ENCODE peak calls at places on chromosome 22, in five cellular contexts. W, J, X, P and T are unnamed samples.

GRCh38 chr22:49111085-49111484 is 716.6 kb downstream of the BRD1 start:
- DNase-seq in W (no peak), X (no peak), P (no peak), J (no peak), T (no peak)

GRCh38 chr22:26484360-26484706 is 656 bp downstream of the SRRD start:
- DNase-seq in W (no peak), P (no peak), X (no peak), J (no peak), T (no peak)

GRCh38 chr22:30285846-30286200 is 3.5 kb downstream of the CASTOR1 start:
- DNase-seq in W (no peak), J (no peak), P (no peak), X (no peak), T (no peak)

GRCh38 chr22:37260939-37261338 is 16.9 kb upstream of the RAC2 start:
- DNase-seq in J (peak), X (peak), P (no peak), W (peak), T (peak)

GRCh38 chr22:45468872-45469572 is 33.7 kb upstream of the FBLN1 start:
- DNase-seq in P (no peak), W (peak), X (no peak), J (no peak), T (no peak)

GRCh38 chr22:49435596-49435995 is 392.1 kb downstream of the BRD1 start:
- DNase-seq in J (no peak), P (no peak), X (no peak), W (no peak), T (no peak)

GRCh38 chr22:23153994-23154393 is 8.7 kb downstream of the RAB36 start:
- DNase-seq in P (no peak), X (no peak), W (no peak), J (no peak), T (no peak)

GRCh38 chr22:25509391-25509791 is 55.1 kb upstream of the GRK3 start:
- DNase-seq in W (no peak), J (no peak), X (no peak), P (no peak), T (no peak)

GRCh38 chr22:47163876-47164513 is 401.5 kb downstream of the TBC1D22A start:
- DNase-seq in P (no peak), J (no peak), X (peak), W (no peak), T (no peak)

GRCh38 chr22:36465232-36466021 is 16.0 kb downstream of the TXN2 start:
- DNase-seq in W (peak), P (no peak), J (no peak), X (peak), T (no peak)

GRCh38 chr22:11627436-11627797 is 3900.6 kb upstream of the OR11H1 start:
- DNase-seq in W (no peak), P (no peak), J (no peak), X (no peak), T (no peak)

GRCh38 chr22:40020956-40021355 is 26.2 kb downstream of the FAM83F start:
- DNase-seq in J (no peak), X (no peak), P (no peak), W (no peak), T (no peak)

GRCh38 chr22:46679711-46680269 is 58.3 kb downstream of the CERK start:
- DNase-seq in J (no peak), X (no peak), P (no peak), W (peak), T (no peak)

GRCh38 chr22:39556970-39557811 is 13.4 kb upstream of the CACNA1I start:
- DNase-seq in X (no peak), W (peak), P (no peak), J (peak), T (no peak)

GRCh38 chr22:35292786-35293185 is 6.9 kb upstream of the TOM1 start:
- DNase-seq in J (no peak), W (no peak), P (no peak), X (no peak), T (no peak)

GRCh38 chr22:43921361-43921760 is 2.2 kb upstream of the PNPLA3 start:
- DNase-seq in J (no peak), X (no peak), W (peak), P (no peak), T (no peak)

GRCh38 chr22:41524809-41525449 is 19.3 kb downstream of the POLR3H start:
- DNase-seq in W (no peak), X (no peak), J (no peak), P (no peak), T (no peak)

GRCh38 chr22:39613549-39613921 is 43.0 kb downstream of the CACNA1I start:
- DNase-seq in X (no peak), P (no peak), J (no peak), W (no peak), T (no peak)

GRCh38 chr22:49599039-49599438 is 228.6 kb downstream of the BRD1 start:
- DNase-seq in P (no peak), J (no peak), W (no peak), X (no peak), T (no peak)

GRCh38 chr22:30933457-30933856 is 35.1 kb downstream of the MORC2 start:
- DNase-seq in P (no peak), X (no peak), W (no peak), J (no peak), T (no peak)

GRCh38 chr22:47161631-47162030 is 399.2 kb downstream of the TBC1D22A start:
- DNase-seq in W (peak), J (no peak), P (no peak), X (no peak), T (no peak)

GRCh38 chr22:29617922-29618629 is 14.6 kb downstream of the NF2 start:
- DNase-seq in W (no peak), X (no peak), P (no peak), J (no peak), T (no peak)

GRCh38 chr22:26671317-26672059 is 14.1 kb downstream of the MIAT start:
- DNase-seq in J (no peak), X (peak), W (no peak), P (no peak), T (no peak)

GRCh38 chr22:17724241-17724640 is 50.0 kb downstream of the BID start:
- DNase-seq in W (no peak), J (no peak), X (no peak), P (no peak), T (no peak)

GRCh38 chr22:47064016-47064415 is 301.6 kb downstream of the TBC1D22A start:
- DNase-seq in P (no peak), X (no peak), W (no peak), J (no peak), T (no peak)

GRCh38 chr22:39724390-39724789 is 153.8 kb downstream of the CACNA1I start:
- DNase-seq in J (no peak), X (no peak), W (no peak), P (no peak), T (no peak)

GRCh38 chr22:28925916-28926315 is 42.5 kb downstream of the ZNRF3 start:
- DNase-seq in J (peak), X (no peak), W (no peak), P (no peak), T (no peak)